ENCODE peak calls at places on chromosomes 1 and 21, in six cellular contexts. R is A549, B is stomach, A is ovary, S is SK-N-SH, Q is HepG2. X is an unnamed sample.

GRCh38 chr1:240366636-240367035 is 245.3 kb downstream of the GREM2 start:
- DNase-seq in R (no peak), B (no peak), A (no peak), S (no peak), Q (no peak), X (no peak)

GRCh38 chr1:39107891-39108290 is 81.7 kb downstream of the NDUFS5 start:
- DNase-seq in R (no peak), B (no peak), A (no peak), S (no peak), Q (no peak), X (no peak)

GRCh38 chr1:27961646-27962221 is 2.0 kb downstream of the XKR8 start:
- DNase-seq in R (no peak), B (no peak), A (no peak), S (no peak), Q (no peak), X (no peak)

GRCh38 chr1:89908294-89908992 is 86.5 kb upstream of the ZNF326 start:
- DNase-seq in R (no peak), B (no peak), A (no peak), S (no peak), Q (no peak), X (no peak)

GRCh38 chr1:86938450-86938849 is 24.0 kb downstream of the HS2ST1 start:
- DNase-seq in R (no peak), B (no peak), A (no peak), S (no peak), Q (no peak), X (no peak)

GRCh38 chr1:101452825-101453224 is 216.0 kb downstream of the S1PR1 start:
- DNase-seq in R (no peak), B (no peak), A (no peak), S (no peak), Q (peak), X (no peak)

GRCh38 chr1:109395602-109396512 is 1.9 kb downstream of the SORT1 start:
- DNase-seq in R (peak), B (no peak), A (no peak), S (no peak), Q (no peak), X (no peak)

GRCh38 chr1:30354410-30354809 is 369.0 kb downstream of the MATN1 start:
- DNase-seq in R (no peak), B (no peak), A (no peak), S (no peak), Q (no peak), X (no peak)

GRCh38 chr1:8142955-8143629 is 117.0 kb upstream of the ERRFI1 start:
- DNase-seq in R (no peak), B (no peak), A (no peak), S (no peak), Q (no peak), X (no peak)

GRCh38 chr1:116489231-116489697 is 81.6 kb downstream of the CD58 start:
- DNase-seq in R (peak), B (peak), A (no peak), S (no peak), Q (peak), X (no peak)

GRCh38 chr1:168499094-168500049 is 44.4 kb downstream of the XCL2 start:
- DNase-seq in R (no peak), B (no peak), A (no peak), S (no peak), Q (no peak), X (no peak)

GRCh38 chr1:183070923-183071618 is 47.9 kb downstream of the LAMC1 start:
- DNase-seq in R (no peak), B (no peak), A (no peak), S (no peak), Q (peak), X (no peak)

DNA sequence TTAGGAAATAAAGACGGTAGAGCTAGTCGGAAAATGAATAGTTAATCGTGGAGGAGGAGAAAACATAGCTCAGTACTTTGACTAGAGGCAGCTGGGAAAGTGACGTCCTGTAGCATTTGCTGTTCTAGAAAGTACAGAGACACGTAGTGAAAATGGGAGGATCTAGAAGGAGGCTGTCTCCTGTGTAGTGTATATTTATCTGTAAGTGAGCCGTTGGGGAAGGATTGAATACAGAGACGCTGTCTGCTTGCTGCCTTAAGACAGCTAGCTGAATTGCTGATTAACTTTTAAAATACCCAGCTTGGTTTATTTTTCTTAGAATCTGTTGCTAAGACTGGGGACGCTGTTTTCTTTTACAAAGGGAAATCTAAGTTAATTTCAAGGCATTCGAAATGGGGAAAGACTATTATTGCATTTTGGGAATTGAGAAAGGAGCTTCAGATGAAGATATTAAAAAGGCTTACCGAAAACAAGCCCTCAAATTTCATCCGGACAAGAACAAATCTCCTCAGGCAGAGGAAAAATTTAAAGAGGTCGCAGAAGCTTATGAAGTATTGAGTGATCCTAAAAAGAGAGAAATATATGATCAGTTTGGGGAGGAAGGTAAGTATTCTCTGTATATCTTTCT is at the start of gene DNAJB4:
- DNase-seq in R (peak), B (peak), A (peak), S (peak), Q (peak), X (peak)
- TF ChIP-seq EP300 in R (no peak), B (no peak), A (no peak), S (peak), Q (peak), X (peak)

DNA sequence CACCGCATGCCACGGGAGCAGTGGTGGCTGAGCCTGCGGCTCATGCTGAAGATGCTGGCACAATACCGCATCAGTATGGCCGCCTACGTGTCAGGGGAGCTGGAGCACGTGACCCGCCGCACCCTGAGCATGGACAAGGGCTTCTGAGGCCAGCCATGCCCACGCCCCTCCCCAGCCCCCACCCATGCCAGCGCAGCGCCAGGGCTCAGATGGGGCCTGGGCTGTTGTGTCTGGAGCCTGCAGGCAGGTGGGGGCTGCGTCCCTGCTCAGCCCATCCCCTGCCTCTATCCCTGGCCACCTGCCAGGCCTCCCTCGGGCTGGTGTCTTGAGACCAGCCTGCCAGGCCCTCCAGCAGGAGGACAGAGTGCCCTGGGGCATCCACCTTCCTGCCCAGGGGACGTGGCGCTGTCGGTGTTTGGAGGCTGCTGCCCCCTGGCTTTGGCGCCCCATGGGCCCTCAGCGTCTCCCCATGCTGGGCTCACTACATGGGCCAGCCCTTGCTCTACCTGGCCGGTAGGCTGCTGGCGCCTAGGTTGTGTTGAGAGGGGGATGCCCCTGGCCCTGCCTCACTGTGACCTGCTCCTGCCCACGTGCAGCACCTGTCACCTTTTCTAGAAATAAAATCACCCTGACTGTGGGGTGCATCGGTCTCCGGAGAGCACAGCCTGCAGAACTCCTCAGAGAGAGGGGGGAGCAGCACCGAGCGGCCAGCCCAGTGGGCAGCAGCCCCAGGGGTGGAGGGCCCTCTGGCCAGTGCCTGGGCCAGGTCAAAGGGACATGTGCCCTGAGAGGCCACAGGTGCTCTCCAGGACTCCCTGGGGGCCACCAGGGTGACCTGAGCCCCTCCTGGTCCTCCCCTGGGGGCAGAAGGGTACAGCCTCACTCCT is 12.2 kb downstream of the CFAP410 start:
- DNase-seq in R (no peak), B (no peak), A (peak), S (peak), Q (no peak), X (no peak)
- TF ChIP-seq CTCF in R (no peak), B (no peak), A (no peak), S (no peak), Q (no peak), X (no peak)

DNA sequence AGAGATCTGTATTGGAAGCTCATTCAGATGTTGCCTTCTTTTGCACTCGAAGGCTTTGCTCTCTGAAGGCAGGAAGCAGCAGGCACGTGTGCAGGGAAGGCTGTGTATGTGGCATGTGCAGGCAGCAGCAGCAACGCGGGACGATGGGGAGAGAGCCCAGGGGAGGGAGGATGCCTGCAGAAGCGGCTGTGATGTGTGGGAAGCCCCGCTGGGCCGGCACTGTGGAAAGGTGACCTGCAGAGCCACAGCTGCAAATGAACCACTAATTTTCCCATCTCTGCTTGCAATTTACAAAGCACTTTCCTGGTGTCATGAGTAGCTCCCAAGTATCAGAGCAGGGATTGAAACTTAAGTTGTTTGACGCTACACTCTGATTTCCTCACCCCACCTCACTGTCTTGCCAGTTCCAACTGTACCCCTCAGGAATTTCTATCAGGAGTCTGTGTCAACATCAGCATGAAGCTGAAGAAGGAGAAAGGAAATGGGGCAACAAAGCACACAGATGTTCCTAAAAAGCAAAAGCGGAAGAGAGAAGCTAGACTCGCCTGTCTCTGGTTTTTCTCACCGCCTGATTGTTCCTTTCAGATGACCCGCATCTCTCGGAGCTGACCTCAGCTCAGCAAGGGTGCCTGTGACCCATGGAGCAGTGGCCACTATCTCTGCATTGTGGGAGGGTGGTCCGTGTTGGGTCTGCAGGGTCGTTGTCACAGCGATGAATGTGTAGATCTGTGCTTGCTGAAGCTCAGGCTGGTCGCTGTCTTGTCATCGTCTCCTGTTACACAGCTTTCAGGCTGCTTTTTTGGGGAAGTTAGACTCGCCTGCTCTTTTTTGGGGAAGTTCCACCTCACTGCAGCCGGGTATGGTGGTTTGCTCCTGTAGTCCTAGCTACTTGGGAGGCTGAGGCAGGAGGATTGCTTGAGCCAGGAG is 156.1 kb downstream of the KIF26B start:
- DNase-seq in R (no peak), B (no peak), A (no peak), S (peak), Q (no peak), X (no peak)
- TF ChIP-seq EP300 in R (no peak), B (no peak), A (no peak), S (no peak), Q (no peak), X (no peak)

DNA sequence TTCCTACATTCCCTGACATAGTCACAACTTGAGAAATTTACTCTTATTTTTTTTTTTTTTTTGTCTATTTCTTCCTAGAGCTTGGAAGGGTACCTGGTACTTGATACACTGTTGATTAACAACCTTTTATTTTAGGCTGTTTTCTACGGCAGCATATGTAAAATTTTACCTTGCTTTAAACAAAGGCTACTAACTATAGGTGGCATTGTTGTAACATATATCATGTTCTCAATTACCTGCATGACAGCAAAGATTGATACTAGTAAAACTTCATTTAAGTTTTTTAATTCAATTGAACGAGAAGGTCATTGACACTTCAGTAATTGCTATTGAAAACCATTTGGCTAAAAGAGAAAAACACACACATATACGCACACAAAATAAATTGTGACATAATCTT is 238.3 kb upstream of the ESRRG start:
- DNase-seq in R (no peak), B (no peak), A (no peak), S (no peak), Q (no peak), X (no peak)
- TF ChIP-seq CTCF in R (no peak), B (no peak), A (no peak), S (no peak), Q (no peak), X (no peak)

DNA sequence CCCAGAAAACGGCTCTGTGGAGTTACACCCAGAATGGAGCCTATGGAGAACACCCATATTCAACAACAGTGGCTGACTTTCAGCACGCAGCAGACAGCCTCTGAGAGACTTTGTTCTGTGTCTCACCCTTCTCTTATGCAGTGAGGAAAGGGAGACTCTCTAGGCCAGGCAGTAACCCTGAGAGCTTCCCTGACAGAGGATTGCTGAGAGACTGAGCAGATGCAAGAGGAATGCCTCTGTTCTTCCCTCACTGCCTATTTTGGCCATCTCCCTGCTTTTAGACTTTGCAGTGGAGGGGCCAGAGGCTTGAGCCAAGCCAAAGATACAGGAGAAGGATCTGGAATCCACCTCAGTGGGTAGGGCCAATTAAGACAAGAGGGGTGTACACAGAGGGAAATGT is 41.8 kb upstream of the SLC16A1 start:
- DNase-seq in R (no peak), B (no peak), A (no peak), S (no peak), Q (no peak), X (peak)
- TF ChIP-seq EP300 in R (no peak), B (peak), A (no peak), S (no peak), Q (no peak), X (peak)

DNA sequence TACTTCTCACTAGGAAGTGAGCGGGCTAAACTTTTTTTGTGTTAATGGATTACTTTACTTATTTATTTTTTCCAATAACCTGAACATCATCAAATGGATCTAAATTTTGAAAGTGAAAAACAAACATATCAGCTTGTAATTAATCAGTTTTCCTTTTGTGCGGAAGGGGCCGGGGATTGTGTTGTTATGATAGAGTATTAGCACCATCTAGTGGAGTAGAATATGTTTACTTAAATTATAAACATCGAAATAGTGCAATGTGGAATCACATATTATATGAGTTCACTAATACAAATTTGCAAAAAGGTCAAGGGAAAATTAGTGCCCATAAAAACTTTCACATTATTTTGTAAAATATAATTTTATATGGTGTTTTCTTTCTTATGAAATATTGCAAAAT is 9.1 kb downstream of the CFH start:
- DNase-seq in R (peak), B (no peak), A (no peak), S (peak), Q (no peak), X (no peak)
- TF ChIP-seq CTCF in R (peak), B (peak), A (peak), S (peak), Q (peak), X (peak)

DNA sequence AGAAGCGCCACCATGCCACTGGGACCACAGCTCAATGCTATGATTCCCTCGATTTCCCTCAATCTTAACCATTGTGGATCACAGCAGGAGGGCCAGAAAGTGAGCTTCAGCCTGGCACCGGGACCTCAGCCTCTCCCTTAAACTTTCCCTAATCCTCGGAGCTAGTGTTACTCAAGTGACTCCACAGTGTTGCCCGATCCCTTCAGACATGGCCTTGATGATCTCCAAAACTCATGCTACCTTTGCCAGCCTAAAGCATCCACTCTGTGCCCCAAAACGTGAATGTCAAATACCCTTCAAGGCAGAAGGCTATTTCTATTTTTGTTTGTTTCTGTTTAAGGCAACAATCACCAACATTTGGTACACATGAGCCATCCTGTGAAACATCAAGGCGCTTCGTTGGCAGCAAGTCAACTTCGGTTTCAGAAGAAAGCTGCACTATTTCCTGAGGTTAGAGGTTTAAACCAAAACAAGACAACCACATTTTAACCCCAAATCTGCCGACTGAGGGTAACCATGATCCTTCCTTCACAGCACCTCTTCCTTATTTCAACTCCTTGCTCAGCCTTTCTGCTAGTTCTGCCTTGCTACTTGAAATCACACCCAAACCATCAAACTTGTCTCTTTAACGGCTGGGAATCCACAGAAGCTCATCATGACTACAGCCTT is 94.4 kb upstream of the KRTAP19-8 start:
- DNase-seq in R (no peak), B (no peak), A (no peak), S (no peak), Q (no peak), X (no peak)
- TF ChIP-seq EP300 in R (no peak), B (no peak), A (no peak), S (no peak), Q (no peak), X (no peak)

DNA sequence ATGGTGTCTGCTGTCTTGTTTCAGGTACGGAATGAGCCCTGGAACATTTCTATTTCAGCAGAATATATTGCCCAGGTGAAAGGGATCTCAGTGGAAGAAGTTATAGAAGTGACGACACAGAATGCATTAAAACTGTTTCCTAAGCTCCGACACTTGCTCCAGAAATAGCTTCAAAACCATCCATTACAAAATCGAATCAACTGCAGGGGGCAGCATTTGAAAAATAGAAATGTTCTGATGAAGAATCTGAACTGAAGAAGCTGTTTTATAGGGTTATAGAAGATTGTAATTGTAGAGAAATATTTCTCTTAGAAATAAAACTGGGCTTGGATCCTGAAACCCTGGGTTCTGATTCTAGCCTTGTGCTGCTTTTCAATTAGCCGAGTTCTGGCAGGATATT is 23.3 kb downstream of the TATDN3 start:
- DNase-seq in R (peak), B (no peak), A (no peak), S (peak), Q (peak), X (no peak)
- TF ChIP-seq CTCF in R (peak), B (peak), A (no peak), S (peak), Q (peak), X (peak)

DNA sequence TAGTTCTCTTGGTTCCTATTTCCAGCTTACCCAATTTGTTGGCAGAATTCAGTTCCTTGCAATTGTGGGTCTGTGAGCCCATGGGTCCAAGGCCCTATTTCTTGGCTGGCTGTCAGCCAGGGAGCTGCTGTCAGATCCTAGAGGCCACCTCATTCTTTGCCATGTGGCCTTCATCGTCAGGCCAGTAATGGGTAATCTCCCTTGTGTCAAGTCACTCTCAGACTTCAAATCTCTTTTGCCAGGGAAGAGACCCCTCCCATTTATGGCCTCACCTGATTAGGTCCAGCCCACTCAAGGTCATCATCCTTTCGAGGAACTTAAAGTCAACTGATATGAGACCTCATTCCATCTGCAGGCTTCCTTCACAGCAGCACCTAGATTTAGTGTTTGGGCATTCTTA is 17.9 kb downstream of the OBSCN start:
- DNase-seq in R (no peak), B (no peak), A (no peak), S (no peak), Q (no peak), X (no peak)
- TF ChIP-seq EP300 in R (no peak), B (no peak), A (no peak), S (no peak), Q (no peak), X (no peak)

GRCh38 chr21:43981151-43981870 is 30.8 kb upstream of the TRAPPC10 start:
- DNase-seq in R (no peak), B (no peak), A (no peak), S (no peak), Q (no peak), X (no peak)

GRCh38 chr21:43982489-43983078 is 29.5 kb upstream of the TRAPPC10 start:
- DNase-seq in R (no peak), B (no peak), A (no peak), S (peak), Q (no peak), X (no peak)

GRCh38 chr21:43981871-43982210 is 30.3 kb upstream of the TRAPPC10 start:
- DNase-seq in R (no peak), B (no peak), A (no peak), S (no peak), Q (no peak), X (no peak)

GRCh38 chr21:43978060-43978459 is 34.0 kb upstream of the TRAPPC10 start:
- DNase-seq in R (no peak), B (no peak), A (no peak), S (no peak), Q (no peak), X (no peak)

GRCh38 chr21:43979654-43980053 is 32.5 kb upstream of the TRAPPC10 start:
- DNase-seq in R (no peak), B (no peak), A (no peak), S (no peak), Q (no peak), X (no peak)
- TF ChIP-seq CTCF in R (no peak), B (no peak), A (no peak), S (no peak), Q (peak), X (no peak)

X was measured in sigmoid colon.